ENCODE peak calls at places on chromosomes 6 and 20, in ten cellular contexts. U, T, X, M, G, Y, L, E, O and Z are unnamed samples.

GRCh38 chr6:116144590-116144989 is 18.7 kb upstream of the COL10A1 start:
- DNase-seq in U (no peak), T (no peak), X (peak), M (no peak), G (no peak), Y (no peak), L (peak), E (no peak), O (no peak), Z (no peak)

GRCh38 chr6:130587778-130588520 is 222.1 kb downstream of the TMEM200A start:
- DNase-seq in U (no peak), T (no peak), X (no peak), M (no peak), G (no peak), Y (no peak), L (peak), E (no peak), O (no peak), Z (no peak)

GRCh38 chr6:121828567-121828966 is 393.1 kb downstream of the GJA1 start:
- DNase-seq in U (no peak), T (no peak), X (no peak), M (no peak), G (no peak), Y (no peak), L (no peak), E (no peak), O (no peak), Z (no peak)

GRCh38 chr20:34222208-34222607 is 19.0 kb upstream of the ASIP start:
- DNase-seq in U (no peak), T (no peak), X (peak), M (no peak), G (no peak), Y (no peak), L (peak), E (no peak), O (no peak), Z (peak)

GRCh38 chr6:40611912-40612311 is 24.7 kb upstream of the LRFN2 start:
- DNase-seq in U (no peak), T (no peak), X (no peak), M (no peak), G (no peak), Y (no peak), L (no peak), E (no peak), O (no peak), Z (no peak)

GRCh38 chr6:88499845-88500699 is 333.9 kb upstream of the CNR1 start:
- DNase-seq in U (no peak), T (no peak), X (no peak), M (no peak), G (no peak), Y (no peak), L (no peak), E (no peak), O (no peak), Z (no peak)

GRCh38 chr20:25238319-25239037 is 9.4 kb upstream of the PYGB start:
- DNase-seq in U (no peak), T (no peak), X (no peak), M (no peak), G (peak), Y (no peak), L (peak), E (peak), O (no peak), Z (no peak)

GRCh38 chr6:165660881-165661415 is 2.1 kb downstream of the PDE10A start:
- DNase-seq in U (no peak), T (no peak), X (no peak), M (no peak), G (no peak), Y (no peak), L (no peak), E (no peak), O (no peak), Z (no peak)

GRCh38 chr6:20490591-20490990 is 43.7 kb upstream of the CDKAL1 start:
- DNase-seq in U (no peak), T (no peak), X (no peak), M (no peak), G (no peak), Y (no peak), L (no peak), E (no peak), O (no peak), Z (no peak)

GRCh38 chr6:26199057-26199772 is 112.0 kb downstream of the HFE start:
- DNase-seq in U (peak), T (no peak), X (no peak), M (no peak), G (peak), Y (peak), L (peak), E (no peak), O (peak), Z (peak)
- TF ChIP-seq POLR2A in U (peak), T (peak), X (peak), M (peak), G (peak), Y (peak), L (peak), E (no peak), O (no peak), Z (peak)

GRCh38 chr6:144286503-144287393 is 1.6 kb downstream of the UTRN start:
- DNase-seq in U (peak), T (peak), X (peak), M (no peak), G (peak), Y (peak), L (peak), E (peak), O (peak), Z (peak)
- TF ChIP-seq POLR2A in U (peak), T (no peak), X (peak), M (no peak), G (no peak), Y (no peak), L (peak), E (no peak), O (no peak), Z (peak)

DNA sequence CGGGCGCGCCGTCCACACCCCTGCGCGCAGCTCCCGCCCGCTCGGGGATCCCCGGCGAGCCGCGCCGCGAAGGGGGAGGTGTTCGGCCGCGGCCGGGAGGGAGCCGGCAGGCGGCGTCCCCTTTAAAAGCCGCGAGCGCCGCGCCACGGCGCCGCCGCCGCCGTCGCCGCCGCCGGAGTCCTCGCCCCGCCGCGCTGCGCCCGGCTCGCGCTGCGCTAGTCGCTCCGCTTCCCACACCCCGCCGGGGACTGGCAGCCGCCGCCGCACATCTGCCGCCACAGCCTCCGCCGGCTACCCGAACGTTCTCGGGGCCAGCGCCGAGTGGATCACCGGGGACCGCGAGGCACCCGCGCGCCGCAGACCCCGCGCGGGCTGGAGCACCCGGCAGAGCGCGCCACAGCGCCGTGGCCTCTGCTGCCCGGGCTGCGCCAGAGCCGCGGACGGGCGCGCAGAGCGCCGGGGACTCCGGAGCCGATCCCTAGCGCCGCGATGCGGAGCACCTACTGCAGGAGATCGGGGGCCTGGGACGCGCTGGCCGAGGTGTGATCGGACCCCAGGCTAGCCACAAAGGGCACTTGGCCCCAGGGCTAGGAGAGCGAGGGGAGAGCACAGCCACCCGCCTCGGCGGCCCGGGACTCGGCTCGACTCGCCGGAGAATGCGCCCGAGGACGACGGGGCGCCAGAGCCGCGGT is at the start of gene BMP2:
- DNase-seq in U (peak), T (no peak), X (no peak), M (no peak), G (peak), Y (peak), L (peak), E (peak), O (peak), Z (peak)
- TF ChIP-seq POLR2A in U (no peak), T (no peak), X (no peak), M (no peak), G (no peak), Y (no peak), L (no peak), E (no peak), O (no peak), Z (no peak)

GRCh38 chr6:27867051-27867940 is 44.9 kb downstream of the OR2B2 start:
- DNase-seq in U (peak), T (peak), X (peak), M (no peak), G (peak), Y (peak), L (peak), E (no peak), O (peak), Z (no peak)

GRCh38 chr6:27863962-27864905 is 48.0 kb downstream of the OR2B2 start:
- DNase-seq in U (peak), T (no peak), X (no peak), M (no peak), G (no peak), Y (peak), L (peak), E (no peak), O (no peak), Z (peak)

GRCh38 chr6:27865952-27866369 is 46.2 kb downstream of the OR2B2 start:
- DNase-seq in U (peak), T (no peak), X (no peak), M (no peak), G (no peak), Y (peak), L (no peak), E (no peak), O (peak), Z (no peak)

GRCh38 chr6:27866370-27867050 is 45.7 kb downstream of the OR2B2 start:
- DNase-seq in U (peak), T (no peak), X (no peak), M (no peak), G (no peak), Y (no peak), L (peak), E (no peak), O (peak), Z (no peak)

GRCh38 chr6:27864906-27865883 is 47.0 kb downstream of the OR2B2 start:
- DNase-seq in U (peak), T (no peak), X (peak), M (peak), G (peak), Y (peak), L (peak), E (no peak), O (peak), Z (peak)
- TF ChIP-seq POLR2A in U (peak), T (peak), X (peak), M (no peak), G (peak), Y (peak), L (peak), E (no peak), O (peak), Z (peak)

DNA sequence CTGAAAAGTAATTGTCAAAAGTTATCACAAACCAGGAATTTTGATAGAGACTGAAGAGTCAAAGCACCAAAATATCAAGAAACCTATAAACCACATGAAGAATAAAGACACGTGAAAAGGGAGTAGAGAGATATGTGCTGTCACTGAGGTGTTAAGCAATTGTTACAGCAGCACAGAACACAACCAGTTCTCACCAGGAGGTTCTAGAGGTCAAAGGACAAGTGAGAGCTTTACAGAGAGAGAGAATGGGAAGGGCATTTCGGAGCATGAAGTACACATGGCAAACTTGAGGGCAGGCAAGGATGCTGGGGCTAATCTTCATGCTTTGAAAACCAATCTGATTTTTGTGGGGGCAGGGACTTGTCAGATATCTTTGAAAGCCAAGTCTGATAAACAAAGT is 142.3 kb upstream of the NRSN1 start:
- DNase-seq in U (no peak), T (no peak), X (no peak), M (no peak), G (no peak), Y (no peak), L (no peak), E (no peak), O (no peak), Z (no peak)
- TF ChIP-seq POLR2A in U (no peak), T (no peak), X (no peak), M (no peak), G (no peak), Y (no peak), L (no peak), E (no peak), O (no peak), Z (no peak)

DNA sequence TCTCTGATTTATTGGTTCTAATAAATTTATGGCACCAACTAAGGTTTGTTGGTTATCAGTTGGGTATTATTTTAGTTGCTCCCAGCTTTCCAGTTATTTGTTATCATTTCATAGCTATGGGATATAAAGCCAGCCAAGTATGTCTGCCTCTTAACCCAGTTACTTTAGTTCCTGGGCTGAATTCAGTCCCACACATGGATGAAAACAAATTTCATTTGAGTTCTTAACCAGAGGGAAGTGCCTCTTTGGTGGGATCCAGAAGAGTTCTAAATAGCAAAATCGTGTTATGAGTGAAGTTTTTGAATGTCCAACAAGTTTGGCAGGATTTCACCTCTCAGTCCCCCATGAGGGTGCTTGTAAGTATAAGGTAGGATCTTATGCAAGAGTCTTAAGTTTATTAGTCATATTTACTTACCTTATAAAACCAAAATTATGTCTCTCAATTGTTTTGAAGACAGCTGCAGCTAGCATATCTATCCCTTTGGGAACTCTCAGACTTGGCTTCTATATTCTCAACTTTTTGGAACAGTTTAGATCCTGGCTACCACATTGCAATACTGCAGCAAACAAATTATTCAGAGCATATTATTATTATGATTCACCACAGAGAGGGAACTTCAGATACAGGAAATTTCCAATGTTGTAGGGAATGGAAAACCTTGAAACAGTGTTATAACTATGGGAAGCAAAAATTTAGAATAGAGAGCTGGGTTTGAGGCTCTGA is 683.6 kb downstream of the BCKDHB start:
- DNase-seq in U (no peak), T (no peak), X (no peak), M (no peak), G (no peak), Y (no peak), L (peak), E (no peak), O (no peak), Z (no peak)
- TF ChIP-seq POLR2A in U (no peak), T (no peak), X (no peak), M (no peak), G (no peak), Y (no peak), L (no peak), E (no peak), O (no peak), Z (no peak)

GRCh38 chr20:38805958-38806854 is 709 bp downstream of the PPP1R16B start:
- DNase-seq in U (peak), T (no peak), X (no peak), M (no peak), G (no peak), Y (peak), L (no peak), E (no peak), O (no peak), Z (no peak)

GRCh38 chr20:38804682-38805501 is 605 bp upstream of the PPP1R16B start:
- DNase-seq in U (peak), T (no peak), X (no peak), M (no peak), G (no peak), Y (peak), L (no peak), E (no peak), O (no peak), Z (no peak)

GRCh38 chr20:38804243-38804642 is 1.3 kb upstream of the PPP1R16B start:
- DNase-seq in U (peak), T (no peak), X (no peak), M (no peak), G (no peak), Y (no peak), L (no peak), E (no peak), O (no peak), Z (no peak)

GRCh38 chr20:38806855-38807655 is 1.6 kb downstream of the PPP1R16B start:
- DNase-seq in U (peak), T (no peak), X (no peak), M (no peak), G (no peak), Y (peak), L (no peak), E (no peak), O (no peak), Z (no peak)

GRCh38 chr20:38805502-38805957 is at the start of gene PPP1R16B:
- DNase-seq in U (peak), T (no peak), X (no peak), M (no peak), G (no peak), Y (peak), L (no peak), E (no peak), O (no peak), Z (peak)
- TF ChIP-seq POLR2A in U (peak), T (no peak), X (no peak), M (no peak), G (no peak), Y (peak), L (no peak), E (no peak), O (no peak), Z (peak)

GRCh38 chr6:26383624-26384417 is 913 bp downstream of the BTN2A2 start:
- DNase-seq in U (peak), T (no peak), X (no peak), M (no peak), G (no peak), Y (no peak), L (peak), E (no peak), O (peak), Z (no peak)
- TF ChIP-seq POLR2A in U (no peak), T (no peak), X (no peak), M (no peak), G (no peak), Y (no peak), L (no peak), E (no peak), O (no peak), Z (no peak)